ENCODE peak calls at places on chromosomes 2 and 18, in five cellular contexts. One of them, this sample, is unnamed.

GRCh38 chr2:54424555-54425163 is 31.5 kb upstream of the SPTBN1 start:
- DNase-seq in HepG2: peak; percentile 20
- DNase-seq in heart left ventricle: no peak
- DNase-seq in A673: no peak
- DNase-seq in RWPE1: no peak
- DNase-seq in this sample: no peak

GRCh38 chr2:238511614-238511950 is 84.9 kb downstream of the ASB1 start:
- DNase-seq in A673: no peak
- DNase-seq in HepG2: no peak
- DNase-seq in heart left ventricle: no peak
- DNase-seq in RWPE1: no peak
- DNase-seq in this sample: no peak

GRCh38 chr2:128601298-128602037 is 282.8 kb upstream of the HS6ST1 start:
- DNase-seq in heart left ventricle: no peak
- DNase-seq in A673: no peak
- DNase-seq in HepG2: no peak
- DNase-seq in RWPE1: no peak
- DNase-seq in this sample: no peak

GRCh38 chr2:62956646-62957045 is 94.0 kb upstream of the OTX1 start:
- DNase-seq in heart left ventricle: no peak
- DNase-seq in RWPE1: no peak
- DNase-seq in A673: no peak
- DNase-seq in HepG2: no peak
- DNase-seq in this sample: no peak

GRCh38 chr2:239399404-239399999 is 1.3 kb downstream of the HDAC4 start:
- DNase-seq in A673: peak; percentile 37
- DNase-seq in HepG2: peak; percentile 75
- DNase-seq in heart left ventricle: no peak
- DNase-seq in RWPE1: no peak
- DNase-seq in this sample: peak; percentile 20

GRCh38 chr2:86301010-86301409 is 36.4 kb downstream of the REEP1 start:
- DNase-seq in heart left ventricle: no peak
- DNase-seq in A673: no peak
- DNase-seq in HepG2: no peak
- DNase-seq in RWPE1: no peak
- DNase-seq in this sample: no peak

GRCh38 chr2:14072338-14072737 is 560.2 kb upstream of the LRATD1 start:
- DNase-seq in heart left ventricle: no peak
- DNase-seq in RWPE1: no peak
- DNase-seq in HepG2: no peak
- DNase-seq in A673: no peak
- DNase-seq in this sample: no peak

GRCh38 chr18:37578886-37579513 is 13.4 kb upstream of the CELF4 start:
- DNase-seq in RWPE1: no peak
- DNase-seq in heart left ventricle: no peak
- DNase-seq in HepG2: peak; percentile 18
- DNase-seq in A673: peak; percentile 18
- DNase-seq in this sample: no peak

GRCh38 chr2:64228126-64228678 is 84.0 kb upstream of the PELI1 start:
- DNase-seq in A673: peak; percentile 95
- DNase-seq in HepG2: peak; percentile 29
- DNase-seq in heart left ventricle: peak; percentile 87
- DNase-seq in RWPE1: peak; percentile 42
- DNase-seq in this sample: peak; percentile 59

GRCh38 chr18:9824474-9824832 is 61.3 kb upstream of the TXNDC2 start:
- DNase-seq in RWPE1: no peak
- DNase-seq in heart left ventricle: peak; percentile 61
- DNase-seq in A673: no peak
- DNase-seq in HepG2: no peak
- DNase-seq in this sample: no peak

GRCh38 chr2:117537030-117537429 is 277.5 kb upstream of the DDX18 start:
- DNase-seq in heart left ventricle: no peak
- DNase-seq in HepG2: no peak
- DNase-seq in A673: no peak
- DNase-seq in RWPE1: no peak
- DNase-seq in this sample: no peak

GRCh38 chr2:109173311-109174171 is 44.5 kb downstream of the SH3RF3 start:
- DNase-seq in heart left ventricle: peak; percentile 65
- DNase-seq in RWPE1: no peak
- DNase-seq in HepG2: no peak
- DNase-seq in A673: peak; percentile 21
- DNase-seq in this sample: no peak

GRCh38 chr2:196431957-196432356 is 207.6 kb upstream of the CCDC150 start:
- DNase-seq in A673: peak; percentile 59
- DNase-seq in RWPE1: peak; percentile 8
- DNase-seq in heart left ventricle: no peak
- DNase-seq in HepG2: peak; percentile 29
- DNase-seq in this sample: no peak

GRCh38 chr2:205386109-205386508 is 296.2 kb upstream of the NRP2 start:
- DNase-seq in RWPE1: no peak
- DNase-seq in heart left ventricle: no peak
- DNase-seq in A673: no peak
- DNase-seq in HepG2: no peak
- DNase-seq in this sample: no peak

GRCh38 chr2:99682280-99683060 is 192.7 kb upstream of the REV1 start:
- DNase-seq in A673: no peak
- DNase-seq in HepG2: no peak
- DNase-seq in RWPE1: no peak
- DNase-seq in heart left ventricle: no peak
- DNase-seq in this sample: no peak

GRCh38 chr2:98985905-98986666 is 50.1 kb upstream of the CRACDL start:
- DNase-seq in heart left ventricle: no peak
- DNase-seq in RWPE1: no peak
- DNase-seq in A673: no peak
- DNase-seq in HepG2: no peak
- DNase-seq in this sample: no peak

GRCh38 chr2:7083580-7084509 is 166.6 kb downstream of the RNF144A start:
- DNase-seq in RWPE1: no peak
- DNase-seq in heart left ventricle: no peak
- DNase-seq in A673: peak; percentile 73
- DNase-seq in HepG2: peak; percentile 45
- DNase-seq in this sample: no peak

GRCh38 chr2:172119089-172119488 is 16.4 kb upstream of the DLX2 start:
- DNase-seq in heart left ventricle: no peak
- DNase-seq in HepG2: peak; percentile 86
- DNase-seq in A673: peak; percentile 40
- DNase-seq in RWPE1: no peak
- DNase-seq in this sample: no peak

GRCh38 chr2:85999131-85999831 is 106.4 kb downstream of the POLR1A start:
- DNase-seq in heart left ventricle: no peak
- DNase-seq in RWPE1: no peak
- DNase-seq in A673: peak; percentile 42
- DNase-seq in HepG2: no peak
- DNase-seq in this sample: peak; percentile 26

GRCh38 chr18:55229682-55230081 is 270.4 kb upstream of the CCDC68 start:
- DNase-seq in HepG2: no peak
- DNase-seq in RWPE1: no peak
- DNase-seq in heart left ventricle: no peak
- DNase-seq in A673: no peak
- DNase-seq in this sample: no peak

GRCh38 chr2:232624554-232624842 is 8.9 kb upstream of the EFHD1 start:
- DNase-seq in A673: no peak
- DNase-seq in RWPE1: peak; percentile 60
- DNase-seq in heart left ventricle: no peak
- DNase-seq in HepG2: no peak
- DNase-seq in this sample: no peak

GRCh38 chr2:121128741-121129659 is 156.0 kb downstream of the TFCP2L1 start:
- DNase-seq in RWPE1: peak; percentile 36
- DNase-seq in HepG2: peak; percentile 45
- DNase-seq in heart left ventricle: no peak
- DNase-seq in A673: peak; percentile 43
- DNase-seq in this sample: no peak

GRCh38 chr2:68837164-68837860 is 33.9 kb downstream of the BMP10 start:
- DNase-seq in RWPE1: no peak
- DNase-seq in heart left ventricle: peak; percentile 75
- DNase-seq in HepG2: peak; percentile 55
- DNase-seq in A673: peak; percentile 58
- DNase-seq in this sample: peak; percentile 66

GRCh38 chr18:23528580-23529472 is 25.5 kb downstream of the RMC1 start:
- DNase-seq in heart left ventricle: no peak
- DNase-seq in A673: no peak
- DNase-seq in HepG2: no peak
- DNase-seq in RWPE1: no peak
- DNase-seq in this sample: no peak

GRCh38 chr18:79381811-79382311 is 13.9 kb upstream of the NFATC1 start:
- DNase-seq in RWPE1: no peak
- DNase-seq in A673: no peak
- DNase-seq in heart left ventricle: no peak
- DNase-seq in HepG2: no peak
- DNase-seq in this sample: no peak

GRCh38 chr2:85191157-85191556 is 58.0 kb downstream of the TCF7L1 start:
- DNase-seq in RWPE1: no peak
- DNase-seq in A673: no peak
- DNase-seq in heart left ventricle: no peak
- DNase-seq in HepG2: no peak
- DNase-seq in this sample: no peak

GRCh38 chr2:107448160-107448559 is 378.5 kb upstream of the RGPD4 start:
- DNase-seq in heart left ventricle: no peak
- DNase-seq in RWPE1: no peak
- DNase-seq in A673: no peak
- DNase-seq in HepG2: no peak
- DNase-seq in this sample: no peak

GRCh38 chr18:24176727-24177416 is 38.0 kb downstream of the CABYR start:
- DNase-seq in A673: peak; percentile 74
- DNase-seq in RWPE1: peak; percentile 37
- DNase-seq in heart left ventricle: peak; percentile 56
- DNase-seq in HepG2: peak; percentile 37
- DNase-seq in this sample: peak; percentile 9

GRCh38 chr2:136920652-136921333 is 155.4 kb downstream of the THSD7B start:
- DNase-seq in RWPE1: no peak
- DNase-seq in heart left ventricle: no peak
- DNase-seq in A673: no peak
- DNase-seq in HepG2: peak; percentile 7
- DNase-seq in this sample: no peak

GRCh38 chr18:48733854-48734253 is 195.0 kb downstream of the CTIF start:
- DNase-seq in heart left ventricle: no peak
- DNase-seq in RWPE1: no peak
- DNase-seq in A673: peak; percentile 61
- DNase-seq in HepG2: no peak
- DNase-seq in this sample: no peak

DNA sequence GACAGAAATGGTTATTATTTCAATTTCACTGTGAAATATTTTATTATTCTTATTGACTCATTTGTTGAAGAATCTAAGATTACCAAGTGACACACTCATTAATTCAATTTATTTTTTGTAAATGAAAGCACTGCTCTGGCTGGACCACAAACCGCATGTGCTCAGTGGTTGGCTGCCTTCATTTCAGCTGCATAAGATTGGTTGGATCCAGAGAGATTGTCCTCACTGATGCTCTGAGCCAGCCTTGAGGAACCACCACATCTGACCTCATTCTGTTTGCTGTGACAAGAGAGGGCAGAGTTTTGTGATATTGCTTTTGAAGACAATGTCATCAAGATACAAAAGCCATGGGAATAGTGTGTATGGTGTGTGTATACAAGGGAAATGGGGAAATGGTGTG is 192.1 kb downstream of the CYRIA start:
- DNase-seq in A673: no peak
- DNase-seq in RWPE1: no peak
- DNase-seq in heart left ventricle: no peak
- DNase-seq in HepG2: no peak
- DNase-seq in this sample: no peak
- H3K27ac ChIP-seq in A673: no peak overlapping the region
- H3K27ac ChIP-seq in RWPE1: no peak overlapping the region
- H3K27ac ChIP-seq in heart left ventricle: no peak overlapping the region
- H3K27ac ChIP-seq in HepG2: no peak overlapping the region
- H3K27ac ChIP-seq in this sample: no peak overlapping the region

DNA sequence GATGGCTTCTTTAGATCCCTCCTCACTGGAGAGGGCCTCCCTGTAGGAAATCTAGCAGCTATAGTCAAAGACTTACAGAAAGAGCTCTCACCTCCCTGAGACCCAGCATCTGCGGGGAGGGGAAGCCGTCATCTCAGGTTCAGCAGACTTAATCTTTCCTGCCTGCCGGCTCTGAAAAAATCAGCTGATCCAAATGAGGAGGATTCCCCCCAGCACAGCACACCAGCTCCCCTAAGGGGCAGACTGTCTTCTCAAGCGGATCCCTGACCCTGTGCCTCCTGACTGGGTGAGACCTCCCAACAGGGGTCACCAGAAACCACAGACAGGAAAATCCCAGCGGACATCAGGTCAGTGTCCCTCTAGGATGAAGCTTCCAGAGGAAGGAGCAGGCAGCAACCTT is 601.9 kb downstream of the CNTNAP5 start:
- DNase-seq in heart left ventricle: no peak
- DNase-seq in HepG2: no peak
- DNase-seq in A673: no peak
- DNase-seq in RWPE1: no peak
- DNase-seq in this sample: no peak
- TF ChIP-seq CTCF in heart left ventricle: no peak
- TF ChIP-seq CTCF in HepG2: no peak
- TF ChIP-seq CTCF in A673: no peak
- TF ChIP-seq CTCF in RWPE1: no peak
- TF ChIP-seq CTCF in this sample: no peak

GRCh38 chr2:236321430-236321829 is 57.2 kb upstream of the ASB18 start:
- DNase-seq in heart left ventricle: no peak
- DNase-seq in RWPE1: no peak
- DNase-seq in A673: no peak
- DNase-seq in HepG2: no peak
- DNase-seq in this sample: no peak
- H3K27ac ChIP-seq in heart left ventricle: no peak overlapping the region
- H3K27ac ChIP-seq in RWPE1: no peak overlapping the region
- H3K27ac ChIP-seq in A673: no peak overlapping the region
- H3K27ac ChIP-seq in HepG2: no peak overlapping the region
- H3K27ac ChIP-seq in this sample: no peak overlapping the region

DNA sequence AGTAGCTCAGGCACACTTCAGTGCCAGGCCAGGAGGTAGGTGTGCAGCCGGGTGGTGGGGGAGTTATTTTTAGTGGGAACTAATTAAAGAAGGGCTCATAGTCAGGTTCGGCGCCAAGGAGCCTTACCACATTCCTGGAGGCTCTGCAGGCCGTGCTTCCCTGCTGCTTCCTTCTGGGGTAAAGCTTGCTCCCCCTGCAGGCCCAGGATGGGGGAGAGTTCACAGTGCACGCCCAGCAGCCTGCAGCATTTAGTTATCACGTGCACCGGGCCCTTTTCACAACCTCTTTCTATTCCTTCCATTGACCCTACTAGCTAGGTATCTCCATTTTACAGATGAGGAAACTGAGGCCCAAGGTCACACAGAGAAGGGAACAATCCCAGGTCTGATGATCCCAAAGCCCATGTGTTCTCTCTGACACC is 2.5 kb downstream of the KCNF1 start:
- DNase-seq in RWPE1: no peak
- DNase-seq in heart left ventricle: no peak
- DNase-seq in A673: peak; percentile 67
- DNase-seq in HepG2: no peak
- DNase-seq in this sample: no peak
- TF ChIP-seq CTCF in RWPE1: no peak
- TF ChIP-seq CTCF in heart left ventricle: no peak
- TF ChIP-seq CTCF in A673: peak; percentile 62
- TF ChIP-seq CTCF in HepG2: peak; percentile 53
- TF ChIP-seq CTCF in this sample: no peak

GRCh38 chr2:120007851-120008250 is 5.0 kb upstream of the EPB41L5 start:
- DNase-seq in HepG2: no peak
- DNase-seq in heart left ventricle: no peak
- DNase-seq in A673: no peak
- DNase-seq in RWPE1: no peak
- DNase-seq in this sample: no peak
- H3K27ac ChIP-seq in HepG2: no peak overlapping the region
- H3K27ac ChIP-seq in heart left ventricle: no peak overlapping the region
- H3K27ac ChIP-seq in A673: no peak overlapping the region
- H3K27ac ChIP-seq in RWPE1: no peak overlapping the region
- H3K27ac ChIP-seq in this sample: no peak overlapping the region

This sample was measured in CD4-positive, alpha-beta T cell.